ENCODE peak calls at places on chromosomes 16 and 17, in five cellular contexts. V is ovary; C is left ventricle myocardium inferior; I is hippocampal formation; B is activated CD4-positive, CD25-positive, alpha-beta regulatory T cell treated with anti-CD3 and anti-CD28 coated beads, Interleukin-2, amount 50 U/mL, for 72 hours. J is an unnamed sample.

GRCh38 chr16:16930309-16931000 is 540.3 kb downstream of the XYLT1 start:
- DNase-seq in I (no peak), V (no peak), C (no peak), B (no peak), J (no peak)

GRCh38 chr16:30766206-30766921 is 4.2 kb downstream of the RNF40 start:
- DNase-seq in B (no peak), I (no peak), C (no peak), V (no peak), J (no peak)

GRCh38 chr16:842061-842476 is 41.5 kb upstream of the GNG13 start:
- DNase-seq in B (no peak), C (no peak), I (no peak), V (no peak), J (no peak)

GRCh38 chr17:563646-564045 is 151.0 kb downstream of the VPS53 start:
- DNase-seq in V (no peak), C (no peak), B (no peak), I (no peak), J (no peak)

GRCh38 chr17:46110219-46110618 is 83.0 kb downstream of the KANSL1 start:
- DNase-seq in V (no peak), C (no peak), B (no peak), I (no peak), J (no peak)

GRCh38 chr17:70564006-70564620 is 394.8 kb downstream of the KCNJ2 start:
- DNase-seq in I (no peak), B (no peak), V (no peak), C (no peak), J (no peak)

GRCh38 chr16:85387171-85387507 is 226.0 kb upstream of the GSE1 start:
- DNase-seq in B (no peak), I (no peak), C (peak), V (peak), J (peak)

GRCh38 chr17:35432176-35433074 is at the start of gene SLFN12:
- DNase-seq in V (peak), B (peak), I (no peak), C (peak), J (peak)

GRCh38 chr16:3182608-3183444 is 5.2 kb upstream of the OR1F1 start:
- DNase-seq in B (peak), V (no peak), C (no peak), I (no peak), J (no peak)